ENCODE peak calls at places on chromosomes 4 and X, in six cellular contexts. One of them, this sample, is unnamed.
A peak's percentile ranks its signal among the peaks of the same experiment; 100 is the strongest.

GRCh38 chrX:123869488-123869887 is 9.6 kb downstream of the XIAP start:
- DNase-seq in cardiac muscle cell: no peak
- DNase-seq in heart right ventricle: no peak
- DNase-seq in BE2C: no peak
- DNase-seq in Panc1: no peak
- DNase-seq in heart left ventricle: no peak
- DNase-seq in this sample: no peak

GRCh38 chr4:14264437-14264836 is 636.9 kb upstream of the BOD1L1 start:
- DNase-seq in cardiac muscle cell: peak; percentile 35
- DNase-seq in heart right ventricle: no peak
- DNase-seq in BE2C: no peak
- DNase-seq in Panc1: no peak
- DNase-seq in heart left ventricle: no peak
- DNase-seq in this sample: peak; percentile 0

GRCh38 chrX:24357101-24357500 is 3.3 kb upstream of the SUPT20HL1 start:
- DNase-seq in cardiac muscle cell: peak; percentile 52
- DNase-seq in heart right ventricle: no peak
- DNase-seq in BE2C: no peak
- DNase-seq in Panc1: no peak
- DNase-seq in heart left ventricle: no peak
- DNase-seq in this sample: no peak

GRCh38 chrX:135295238-135295943 is 13.9 kb upstream of the ETDC start:
- DNase-seq in cardiac muscle cell: peak; percentile 55
- DNase-seq in heart right ventricle: peak; percentile 9
- DNase-seq in BE2C: peak; percentile 66
- DNase-seq in Panc1: no peak
- DNase-seq in heart left ventricle: peak; percentile 8
- DNase-seq in this sample: peak; percentile 48

GRCh38 chrX:47232803-47233332 is at the start of gene USP11:
- DNase-seq in cardiac muscle cell: peak; percentile 61
- DNase-seq in heart right ventricle: peak; percentile 38
- DNase-seq in BE2C: peak; percentile 47
- DNase-seq in Panc1: no peak
- DNase-seq in heart left ventricle: peak; percentile 30
- DNase-seq in this sample: peak; percentile 79

GRCh38 chr4:37981425-37981824 is 21.2 kb downstream of the PTTG2 start:
- DNase-seq in cardiac muscle cell: no peak
- DNase-seq in heart right ventricle: no peak
- DNase-seq in BE2C: no peak
- DNase-seq in Panc1: no peak
- DNase-seq in heart left ventricle: no peak
- DNase-seq in this sample: no peak

GRCh38 chr4:85030156-85030555 is 63.7 kb upstream of the WDFY3 start:
- DNase-seq in cardiac muscle cell: no peak
- DNase-seq in heart right ventricle: no peak
- DNase-seq in BE2C: no peak
- DNase-seq in Panc1: no peak
- DNase-seq in heart left ventricle: no peak
- DNase-seq in this sample: no peak

GRCh38 chrX:3145716-3146115 is 104.4 kb downstream of the ARSF start:
- DNase-seq in cardiac muscle cell: no peak
- DNase-seq in heart right ventricle: no peak
- DNase-seq in BE2C: no peak
- DNase-seq in Panc1: no peak
- DNase-seq in heart left ventricle: no peak
- DNase-seq in this sample: peak; percentile 25

GRCh38 chrX:44875185-44875489 is 2.1 kb downstream of the KDM6A start:
- DNase-seq in cardiac muscle cell: no peak
- DNase-seq in heart right ventricle: no peak
- DNase-seq in BE2C: no peak
- DNase-seq in Panc1: no peak
- DNase-seq in heart left ventricle: no peak
- DNase-seq in this sample: no peak

GRCh38 chr4:145580906-145581305 is 38.3 kb upstream of the MMAA start:
- DNase-seq in cardiac muscle cell: no peak
- DNase-seq in heart right ventricle: no peak
- DNase-seq in BE2C: no peak
- DNase-seq in Panc1: no peak
- DNase-seq in heart left ventricle: no peak
- DNase-seq in this sample: no peak

GRCh38 chrX:25976683-25977310 is 161.3 kb upstream of the MAGEB18 start:
- DNase-seq in cardiac muscle cell: no peak
- DNase-seq in heart right ventricle: no peak
- DNase-seq in BE2C: peak; percentile 11
- DNase-seq in Panc1: no peak
- DNase-seq in heart left ventricle: no peak
- DNase-seq in this sample: peak; percentile 1

GRCh38 chr4:123349401-123350190 is 47.0 kb upstream of the SPRY1 start:
- DNase-seq in cardiac muscle cell: peak; percentile 61
- DNase-seq in heart right ventricle: no peak
- DNase-seq in BE2C: no peak
- DNase-seq in Panc1: no peak
- DNase-seq in heart left ventricle: peak; percentile 35
- DNase-seq in this sample: no peak
- H3K36me3 ChIP-seq in cardiac muscle cell: no peaks in the 10 kb centered on the region
- H3K36me3 ChIP-seq in heart right ventricle: no peaks in the 10 kb centered on the region
- H3K36me3 ChIP-seq in BE2C: no peaks in the 10 kb centered on the region
- H3K36me3 ChIP-seq in Panc1: no peaks in the 10 kb centered on the region
- H3K36me3 ChIP-seq in heart left ventricle: no peaks in the 10 kb centered on the region
- H3K36me3 ChIP-seq in this sample: no peaks in the 10 kb centered on the region

GRCh38 chr4:91795947-91796346 is 507.8 kb upstream of the GRID2 start:
- DNase-seq in cardiac muscle cell: no peak
- DNase-seq in heart right ventricle: no peak
- DNase-seq in BE2C: no peak
- DNase-seq in Panc1: no peak
- DNase-seq in heart left ventricle: no peak
- DNase-seq in this sample: no peak
- H3K4me3 ChIP-seq in cardiac muscle cell: no peak overlapping the region
- H3K4me3 ChIP-seq in heart right ventricle: no peak overlapping the region
- H3K4me3 ChIP-seq in BE2C: no peak overlapping the region
- H3K4me3 ChIP-seq in Panc1: no peak overlapping the region
- H3K4me3 ChIP-seq in heart left ventricle: no peak overlapping the region
- H3K4me3 ChIP-seq in this sample: no peak overlapping the region

GRCh38 chr4:24417206-24417605 is 167.1 kb downstream of the DHX15 start:
- DNase-seq in cardiac muscle cell: peak; percentile 30
- DNase-seq in heart right ventricle: no peak
- DNase-seq in BE2C: no peak
- DNase-seq in Panc1: no peak
- DNase-seq in heart left ventricle: no peak
- DNase-seq in this sample: no peak
- H3K27me3 ChIP-seq in cardiac muscle cell: no peaks in the 10 kb centered on the region
- H3K27me3 ChIP-seq in heart right ventricle: no peaks in the 10 kb centered on the region
- H3K27me3 ChIP-seq in BE2C: no peaks in the 10 kb centered on the region
- H3K27me3 ChIP-seq in Panc1: no peaks in the 10 kb centered on the region
- H3K27me3 ChIP-seq in heart left ventricle: no peaks in the 10 kb centered on the region
- H3K27me3 ChIP-seq in this sample: no peaks in the 10 kb centered on the region

GRCh38 chr4:183289688-183290087 is 30.4 kb downstream of the CLDN22 start:
- DNase-seq in cardiac muscle cell: no peak
- DNase-seq in heart right ventricle: no peak
- DNase-seq in BE2C: peak; percentile 25
- DNase-seq in Panc1: no peak
- DNase-seq in heart left ventricle: no peak
- DNase-seq in this sample: peak; percentile 26

GRCh38 chr4:183287309-183287659 is 32.8 kb downstream of the CLDN22 start:
- DNase-seq in cardiac muscle cell: no peak
- DNase-seq in heart right ventricle: no peak
- DNase-seq in BE2C: no peak
- DNase-seq in Panc1: no peak
- DNase-seq in heart left ventricle: no peak
- DNase-seq in this sample: no peak

GRCh38 chr4:183287677-183288076 is 32.4 kb downstream of the CLDN22 start:
- DNase-seq in cardiac muscle cell: no peak
- DNase-seq in heart right ventricle: no peak
- DNase-seq in BE2C: no peak
- DNase-seq in Panc1: no peak
- DNase-seq in heart left ventricle: no peak
- DNase-seq in this sample: no peak

GRCh38 chr4:183288955-183289354 is 31.1 kb downstream of the CLDN22 start:
- DNase-seq in cardiac muscle cell: no peak
- DNase-seq in heart right ventricle: no peak
- DNase-seq in BE2C: no peak
- DNase-seq in Panc1: no peak
- DNase-seq in heart left ventricle: no peak
- DNase-seq in this sample: no peak

GRCh38 chr4:183291070-183291469 is 29.0 kb downstream of the CLDN22 start:
- DNase-seq in cardiac muscle cell: no peak
- DNase-seq in heart right ventricle: no peak
- DNase-seq in BE2C: no peak
- DNase-seq in Panc1: no peak
- DNase-seq in heart left ventricle: no peak
- DNase-seq in this sample: no peak
- H3K36me3 ChIP-seq in cardiac muscle cell: peaks cover 7% of the 10 kb centered on the region
- H3K36me3 ChIP-seq in heart right ventricle: peaks cover 100% of the 10 kb centered on the region
- H3K36me3 ChIP-seq in BE2C: peaks cover 3% of the 10 kb centered on the region
- H3K36me3 ChIP-seq in Panc1: no peaks in the 10 kb centered on the region
- H3K36me3 ChIP-seq in heart left ventricle: peaks cover 81% of the 10 kb centered on the region
- H3K36me3 ChIP-seq in this sample: peaks cover 31% of the 10 kb centered on the region

GRCh38 chr4:54092405-54092759 is 7.6 kb upstream of the GSX2 start:
- DNase-seq in cardiac muscle cell: no peak
- DNase-seq in heart right ventricle: no peak
- DNase-seq in BE2C: no peak
- DNase-seq in Panc1: no peak
- DNase-seq in heart left ventricle: no peak
- DNase-seq in this sample: no peak
- H3K4me3 ChIP-seq in cardiac muscle cell: peak overlapping the region; percentile 39
- H3K4me3 ChIP-seq in heart right ventricle: peak overlapping the region; percentile 56
- H3K4me3 ChIP-seq in BE2C: peak overlapping the region; percentile 84
- H3K4me3 ChIP-seq in Panc1: peak overlapping the region; percentile 79
- H3K4me3 ChIP-seq in heart left ventricle: peak overlapping the region; percentile 51
- H3K4me3 ChIP-seq in this sample: peak overlapping the region; percentile 25

GRCh38 chr4:3727847-3728469 is 38.2 kb upstream of the ADRA2C start:
- DNase-seq in cardiac muscle cell: no peak
- DNase-seq in heart right ventricle: no peak
- DNase-seq in BE2C: no peak
- DNase-seq in Panc1: no peak
- DNase-seq in heart left ventricle: no peak
- DNase-seq in this sample: no peak
- H3K27me3 ChIP-seq in cardiac muscle cell: peaks cover 42% of the 10 kb centered on the region
- H3K27me3 ChIP-seq in heart right ventricle: peaks cover 78% of the 10 kb centered on the region
- H3K27me3 ChIP-seq in BE2C: no peaks in the 10 kb centered on the region
- H3K27me3 ChIP-seq in Panc1: no peaks in the 10 kb centered on the region
- H3K27me3 ChIP-seq in heart left ventricle: peaks cover 40% of the 10 kb centered on the region
- H3K27me3 ChIP-seq in this sample: peaks cover 16% of the 10 kb centered on the region

DNA sequence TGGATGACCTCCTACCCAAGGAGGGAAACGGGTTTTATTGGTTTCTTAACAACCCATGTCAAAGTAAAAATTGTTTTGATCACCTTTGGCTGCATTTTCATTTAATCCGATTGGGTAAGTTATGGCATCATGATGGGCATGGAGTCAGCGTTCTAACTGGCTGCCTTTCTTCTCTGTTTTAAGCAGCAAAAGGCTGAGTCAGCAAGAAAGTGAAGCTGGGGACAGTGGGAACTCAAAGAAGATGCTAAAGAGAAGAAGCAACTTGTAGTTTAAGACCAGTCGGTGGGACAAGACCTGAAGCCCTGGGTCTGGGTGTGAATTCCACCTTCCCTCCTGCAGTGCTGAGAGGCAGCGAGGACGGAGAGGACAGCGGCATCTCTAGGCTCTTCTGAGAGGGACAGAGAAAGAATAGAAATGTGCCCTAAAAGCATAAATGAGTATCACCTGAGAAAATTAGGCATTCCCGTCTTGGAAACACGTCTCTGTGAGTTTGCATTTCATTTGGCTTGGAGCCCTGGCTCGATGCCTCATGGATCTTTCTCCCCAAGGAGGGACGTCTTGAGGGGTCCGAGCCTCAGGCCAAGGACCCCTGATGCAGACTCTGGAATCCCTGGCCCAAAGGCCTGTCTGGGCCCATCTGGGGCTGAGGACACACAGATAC is 82.0 kb downstream of the CRMP1 start:
- DNase-seq in cardiac muscle cell: no peak
- DNase-seq in heart right ventricle: no peak
- DNase-seq in BE2C: no peak
- DNase-seq in Panc1: no peak
- DNase-seq in heart left ventricle: no peak
- DNase-seq in this sample: no peak
- H3K36me3 ChIP-seq in cardiac muscle cell: peaks cover 2% of the 10 kb centered on the region
- H3K36me3 ChIP-seq in heart right ventricle: peaks cover 56% of the 10 kb centered on the region
- H3K36me3 ChIP-seq in BE2C: no peaks in the 10 kb centered on the region
- H3K36me3 ChIP-seq in Panc1: no peaks in the 10 kb centered on the region
- H3K36me3 ChIP-seq in heart left ventricle: peaks cover 33% of the 10 kb centered on the region
- H3K36me3 ChIP-seq in this sample: peaks cover 10% of the 10 kb centered on the region

GRCh38 chr4:72031868-72032619 is at the start of gene NPFFR2:
- DNase-seq in cardiac muscle cell: peak; percentile 25
- DNase-seq in heart right ventricle: peak; percentile 4
- DNase-seq in BE2C: peak; percentile 15
- DNase-seq in Panc1: no peak
- DNase-seq in heart left ventricle: peak; percentile 20
- DNase-seq in this sample: peak; percentile 59
- H3K4me3 ChIP-seq in cardiac muscle cell: peak within 1 kb of the TSS; percentile 63
- H3K4me3 ChIP-seq in heart right ventricle: peak within 1 kb of the TSS; percentile 29
- H3K4me3 ChIP-seq in BE2C: no peak within 1 kb of the TSS
- H3K4me3 ChIP-seq in Panc1: no peak within 1 kb of the TSS
- H3K4me3 ChIP-seq in heart left ventricle: peak within 1 kb of the TSS; percentile 29
- H3K4me3 ChIP-seq in this sample: peak within 1 kb of the TSS; percentile 49

GRCh38 chrX:95318882-95319281 is 1365.8 kb upstream of the DIAPH2 start:
- DNase-seq in cardiac muscle cell: no peak
- DNase-seq in heart right ventricle: no peak
- DNase-seq in BE2C: no peak
- DNase-seq in Panc1: no peak
- DNase-seq in heart left ventricle: no peak
- DNase-seq in this sample: peak; percentile 11
- H3K27me3 ChIP-seq in cardiac muscle cell: no peaks in the 10 kb centered on the region
- H3K27me3 ChIP-seq in heart right ventricle: no peaks in the 10 kb centered on the region
- H3K27me3 ChIP-seq in BE2C: no peaks in the 10 kb centered on the region
- H3K27me3 ChIP-seq in Panc1: no peaks in the 10 kb centered on the region
- H3K27me3 ChIP-seq in heart left ventricle: no peaks in the 10 kb centered on the region
- H3K27me3 ChIP-seq in this sample: no peaks in the 10 kb centered on the region

GRCh38 chrX:7596822-7597221 is 246.1 kb upstream of the VCX start:
- DNase-seq in cardiac muscle cell: no peak
- DNase-seq in heart right ventricle: no peak
- DNase-seq in BE2C: no peak
- DNase-seq in Panc1: no peak
- DNase-seq in heart left ventricle: no peak
- DNase-seq in this sample: no peak
- H3K36me3 ChIP-seq in cardiac muscle cell: no peaks in the 10 kb centered on the region
- H3K36me3 ChIP-seq in heart right ventricle: no peaks in the 10 kb centered on the region
- H3K36me3 ChIP-seq in BE2C: no peaks in the 10 kb centered on the region
- H3K36me3 ChIP-seq in Panc1: no peaks in the 10 kb centered on the region
- H3K36me3 ChIP-seq in heart left ventricle: no peaks in the 10 kb centered on the region
- H3K36me3 ChIP-seq in this sample: no peaks in the 10 kb centered on the region